ENCODE peak calls at places on chromosomes 4 and X, in seven cellular contexts. One of them, this sample, is unnamed.

GRCh38 chr4:152258391-152258790 is 277.5 kb downstream of the FBXW7 start:
- DNase-seq in T-cell: no peak
- DNase-seq in cardiac muscle cell: no peak
- DNase-seq in RWPE1: no peak
- DNase-seq in BE2C: no peak
- DNase-seq in HFF-Myc: no peak
- DNase-seq in GM13977: no peak
- DNase-seq in this sample: no peak

GRCh38 chr4:129966175-129966574 is 870.2 kb downstream of the C4orf33 start:
- DNase-seq in RWPE1: no peak
- DNase-seq in T-cell: no peak
- DNase-seq in BE2C: no peak
- DNase-seq in HFF-Myc: no peak
- DNase-seq in cardiac muscle cell: no peak
- DNase-seq in GM13977: no peak
- DNase-seq in this sample: no peak

GRCh38 chr4:159685406-159686092 is 582.7 kb downstream of the RAPGEF2 start:
- DNase-seq in RWPE1: no peak
- DNase-seq in cardiac muscle cell: no peak
- DNase-seq in T-cell: no peak
- DNase-seq in GM13977: no peak
- DNase-seq in HFF-Myc: no peak
- DNase-seq in BE2C: no peak
- DNase-seq in this sample: no peak

GRCh38 chr4:184000457-184001395 is 95.6 kb downstream of the STOX2 start:
- DNase-seq in HFF-Myc: no peak
- DNase-seq in T-cell: no peak
- DNase-seq in GM13977: no peak
- DNase-seq in RWPE1: no peak
- DNase-seq in BE2C: no peak
- DNase-seq in cardiac muscle cell: no peak
- DNase-seq in this sample: no peak

GRCh38 chr4:1708581-1708980 is 3.5 kb downstream of the SLBP start:
- DNase-seq in RWPE1: no peak
- DNase-seq in GM13977: no peak
- DNase-seq in cardiac muscle cell: no peak
- DNase-seq in HFF-Myc: no peak
- DNase-seq in T-cell: no peak
- DNase-seq in BE2C: no peak
- DNase-seq in this sample: no peak

GRCh38 chrX:48468247-48468671 is 1.8 kb downstream of the SLC38A5 start:
- DNase-seq in cardiac muscle cell: no peak
- DNase-seq in HFF-Myc: no peak
- DNase-seq in BE2C: no peak
- DNase-seq in T-cell: no peak
- DNase-seq in RWPE1: no peak
- DNase-seq in GM13977: no peak
- DNase-seq in this sample: peak

GRCh38 chrX:154541896-154542722 is 4.5 kb downstream of the G6PD start:
- DNase-seq in T-cell: no peak
- DNase-seq in cardiac muscle cell: no peak
- DNase-seq in GM13977: no peak
- DNase-seq in RWPE1: peak
- DNase-seq in HFF-Myc: peak
- DNase-seq in BE2C: peak
- DNase-seq in this sample: no peak

GRCh38 chr4:8505229-8505628 is 64.7 kb downstream of the TRMT44 start:
- DNase-seq in HFF-Myc: no peak
- DNase-seq in BE2C: no peak
- DNase-seq in GM13977: no peak
- DNase-seq in RWPE1: no peak
- DNase-seq in cardiac muscle cell: no peak
- DNase-seq in T-cell: no peak
- DNase-seq in this sample: no peak

GRCh38 chrX:48516285-48516684 is 5.3 kb upstream of the EBP start:
- DNase-seq in GM13977: no peak
- DNase-seq in T-cell: no peak
- DNase-seq in cardiac muscle cell: no peak
- DNase-seq in RWPE1: no peak
- DNase-seq in HFF-Myc: no peak
- DNase-seq in BE2C: no peak
- DNase-seq in this sample: no peak

GRCh38 chr4:59936566-59936965 is 1263.6 kb upstream of the ADGRL3 start:
- DNase-seq in BE2C: no peak
- DNase-seq in cardiac muscle cell: no peak
- DNase-seq in GM13977: no peak
- DNase-seq in T-cell: no peak
- DNase-seq in HFF-Myc: no peak
- DNase-seq in RWPE1: no peak
- DNase-seq in this sample: no peak

GRCh38 chr4:145912391-145912790 is 26.2 kb downstream of the ZNF827 start:
- DNase-seq in HFF-Myc: no peak
- DNase-seq in BE2C: no peak
- DNase-seq in GM13977: no peak
- DNase-seq in cardiac muscle cell: no peak
- DNase-seq in T-cell: no peak
- DNase-seq in RWPE1: no peak
- DNase-seq in this sample: no peak

GRCh38 chrX:139766545-139766983 is 58.6 kb upstream of the MCF2 start:
- DNase-seq in GM13977: no peak
- DNase-seq in BE2C: no peak
- DNase-seq in HFF-Myc: no peak
- DNase-seq in cardiac muscle cell: no peak
- DNase-seq in T-cell: peak
- DNase-seq in RWPE1: no peak
- DNase-seq in this sample: no peak

GRCh38 chrX:154458954-154459829 is 1.1 kb downstream of the PLXNA3 start:
- DNase-seq in RWPE1: no peak
- DNase-seq in T-cell: no peak
- DNase-seq in GM13977: no peak
- DNase-seq in cardiac muscle cell: peak
- DNase-seq in HFF-Myc: no peak
- DNase-seq in BE2C: peak
- DNase-seq in this sample: no peak

GRCh38 chr4:56927196-56927595 is 19.5 kb downstream of the REST start:
- DNase-seq in GM13977: no peak
- DNase-seq in cardiac muscle cell: no peak
- DNase-seq in HFF-Myc: no peak
- DNase-seq in RWPE1: no peak
- DNase-seq in T-cell: no peak
- DNase-seq in BE2C: no peak
- DNase-seq in this sample: no peak

GRCh38 chr4:147481577-147482109 is 746 bp downstream of the EDNRA start:
- DNase-seq in cardiac muscle cell: peak
- DNase-seq in HFF-Myc: no peak
- DNase-seq in T-cell: no peak
- DNase-seq in GM13977: no peak
- DNase-seq in RWPE1: no peak
- DNase-seq in BE2C: peak
- DNase-seq in this sample: no peak

GRCh38 chrX:81390244-81390643 is 188.3 kb downstream of the SH3BGRL start:
- DNase-seq in BE2C: no peak
- DNase-seq in HFF-Myc: no peak
- DNase-seq in GM13977: no peak
- DNase-seq in T-cell: no peak
- DNase-seq in cardiac muscle cell: no peak
- DNase-seq in RWPE1: no peak
- DNase-seq in this sample: no peak

GRCh38 chrX:50680990-50681389 is 133.0 kb downstream of the SHROOM4 start:
- DNase-seq in HFF-Myc: no peak
- DNase-seq in GM13977: no peak
- DNase-seq in cardiac muscle cell: no peak
- DNase-seq in BE2C: peak
- DNase-seq in T-cell: no peak
- DNase-seq in RWPE1: no peak
- DNase-seq in this sample: no peak